ENCODE peak calls at places on chromosomes 12 and 14, in seven cellular contexts. One of them, this sample, is unnamed.

GRCh38 chr12:18951219-18951618 is 178.3 kb upstream of the PLEKHA5 start:
- DNase-seq in foreskin fibroblast: no peak
- DNase-seq in cardiac muscle cell: no peak
- DNase-seq in uterus: no peak
- DNase-seq in heart right ventricle: no peak
- DNase-seq in SK-N-SH: no peak
- DNase-seq in endothelial cell of umbilical vein: no peak
- DNase-seq in this sample: no peak

GRCh38 chr14:61701946-61702345 is 6.6 kb downstream of the HIF1A start:
- DNase-seq in foreskin fibroblast: no peak
- DNase-seq in cardiac muscle cell: peak; percentile 63
- DNase-seq in uterus: no peak
- DNase-seq in heart right ventricle: no peak
- DNase-seq in SK-N-SH: no peak
- DNase-seq in endothelial cell of umbilical vein: no peak
- DNase-seq in this sample: no peak

GRCh38 chr14:68623828-68624227 is 169.0 kb downstream of the ZFP36L1 start:
- DNase-seq in foreskin fibroblast: no peak
- DNase-seq in cardiac muscle cell: no peak
- DNase-seq in uterus: no peak
- DNase-seq in heart right ventricle: no peak
- DNase-seq in SK-N-SH: no peak
- DNase-seq in endothelial cell of umbilical vein: no peak
- DNase-seq in this sample: no peak

GRCh38 chr12:19783547-19784444 is 344.5 kb downstream of the AEBP2 start:
- DNase-seq in foreskin fibroblast: no peak
- DNase-seq in cardiac muscle cell: no peak
- DNase-seq in uterus: no peak
- DNase-seq in heart right ventricle: peak; percentile 12
- DNase-seq in SK-N-SH: no peak
- DNase-seq in endothelial cell of umbilical vein: no peak
- DNase-seq in this sample: no peak

GRCh38 chr12:49349266-49349665 is 2.6 kb downstream of the DNAJC22 start:
- DNase-seq in foreskin fibroblast: no peak
- DNase-seq in cardiac muscle cell: no peak
- DNase-seq in uterus: no peak
- DNase-seq in heart right ventricle: no peak
- DNase-seq in SK-N-SH: no peak
- DNase-seq in endothelial cell of umbilical vein: no peak
- DNase-seq in this sample: no peak

GRCh38 chr14:54396183-54396492 is 669 bp upstream of the CDKN3 start:
- DNase-seq in foreskin fibroblast: no peak
- DNase-seq in cardiac muscle cell: no peak
- DNase-seq in uterus: no peak
- DNase-seq in heart right ventricle: no peak
- DNase-seq in SK-N-SH: no peak
- DNase-seq in endothelial cell of umbilical vein: no peak
- DNase-seq in this sample: no peak

GRCh38 chr12:26870491-26871419 is 37.8 kb upstream of the ITPR2 start:
- DNase-seq in foreskin fibroblast: peak; percentile 67
- DNase-seq in cardiac muscle cell: peak; percentile 92
- DNase-seq in uterus: no peak
- DNase-seq in heart right ventricle: peak; percentile 49
- DNase-seq in SK-N-SH: peak; percentile 53
- DNase-seq in endothelial cell of umbilical vein: peak; percentile 96
- DNase-seq in this sample: no peak

GRCh38 chr12:120137833-120138232 is 21.3 kb upstream of the RAB35 start:
- DNase-seq in foreskin fibroblast: no peak
- DNase-seq in cardiac muscle cell: no peak
- DNase-seq in uterus: no peak
- DNase-seq in heart right ventricle: no peak
- DNase-seq in SK-N-SH: no peak
- DNase-seq in endothelial cell of umbilical vein: no peak
- DNase-seq in this sample: no peak

GRCh38 chr14:59356783-59357182 is 108.4 kb downstream of the GPR135 start:
- DNase-seq in foreskin fibroblast: no peak
- DNase-seq in cardiac muscle cell: no peak
- DNase-seq in uterus: no peak
- DNase-seq in heart right ventricle: no peak
- DNase-seq in SK-N-SH: no peak
- DNase-seq in endothelial cell of umbilical vein: no peak
- DNase-seq in this sample: no peak

GRCh38 chr12:82314406-82314892 is 43.7 kb downstream of the CCDC59 start:
- DNase-seq in foreskin fibroblast: no peak
- DNase-seq in cardiac muscle cell: no peak
- DNase-seq in uterus: no peak
- DNase-seq in heart right ventricle: no peak
- DNase-seq in SK-N-SH: no peak
- DNase-seq in endothelial cell of umbilical vein: no peak
- DNase-seq in this sample: no peak

GRCh38 chr12:4908694-4909396 is 860 bp upstream of the KCNA1 start:
- DNase-seq in foreskin fibroblast: peak; percentile 11
- DNase-seq in cardiac muscle cell: no peak
- DNase-seq in uterus: no peak
- DNase-seq in heart right ventricle: no peak
- DNase-seq in SK-N-SH: peak; percentile 12
- DNase-seq in endothelial cell of umbilical vein: no peak
- DNase-seq in this sample: no peak

DNA sequence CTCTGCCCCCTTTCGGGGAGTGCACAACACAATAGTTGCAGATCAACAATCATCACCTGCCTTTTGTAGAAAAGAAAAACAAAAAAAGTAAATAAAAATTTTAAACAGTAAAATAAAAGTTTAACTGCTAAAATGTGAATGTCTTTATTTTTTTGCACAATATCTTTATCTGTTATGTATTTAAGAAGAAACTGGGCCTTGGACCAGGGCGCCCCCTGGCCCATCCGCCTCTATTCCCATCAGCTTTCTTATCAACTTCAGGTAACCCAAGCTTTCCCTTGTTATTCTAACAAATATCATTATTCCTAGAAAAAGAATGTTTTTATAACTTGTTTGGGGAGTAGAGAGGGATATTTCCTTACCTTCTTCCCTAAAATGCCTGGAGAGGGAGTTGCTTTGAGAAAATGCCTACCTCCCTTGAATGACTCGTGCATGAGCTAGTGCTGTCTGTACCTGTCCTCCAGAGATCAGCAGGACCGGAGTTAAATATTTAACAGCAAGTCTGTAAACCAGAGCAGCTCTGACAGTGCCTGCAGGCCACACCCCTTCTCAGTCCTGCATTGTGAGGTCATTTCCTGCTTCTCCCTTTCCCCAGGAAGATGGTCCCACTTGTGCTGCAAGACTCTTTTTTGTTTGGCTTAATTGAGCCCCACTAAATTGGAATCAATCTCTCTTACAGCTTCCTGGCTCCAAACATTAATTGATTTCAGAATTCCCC is 192.8 kb upstream of the RGS6 start:
- DNase-seq in foreskin fibroblast: peak; percentile 38
- DNase-seq in cardiac muscle cell: peak; percentile 28
- DNase-seq in uterus: no peak
- DNase-seq in heart right ventricle: no peak
- DNase-seq in SK-N-SH: peak; percentile 53
- DNase-seq in endothelial cell of umbilical vein: peak; percentile 17
- DNase-seq in this sample: no peak
- TF ChIP-seq CTCF in foreskin fibroblast: no peak
- TF ChIP-seq CTCF in cardiac muscle cell: no peak
- TF ChIP-seq CTCF in uterus: no peak
- TF ChIP-seq CTCF in heart right ventricle: no peak
- TF ChIP-seq CTCF in SK-N-SH: peak; percentile 21
- TF ChIP-seq CTCF in endothelial cell of umbilical vein: no peak
- TF ChIP-seq CTCF in this sample: peak; percentile 67

DNA sequence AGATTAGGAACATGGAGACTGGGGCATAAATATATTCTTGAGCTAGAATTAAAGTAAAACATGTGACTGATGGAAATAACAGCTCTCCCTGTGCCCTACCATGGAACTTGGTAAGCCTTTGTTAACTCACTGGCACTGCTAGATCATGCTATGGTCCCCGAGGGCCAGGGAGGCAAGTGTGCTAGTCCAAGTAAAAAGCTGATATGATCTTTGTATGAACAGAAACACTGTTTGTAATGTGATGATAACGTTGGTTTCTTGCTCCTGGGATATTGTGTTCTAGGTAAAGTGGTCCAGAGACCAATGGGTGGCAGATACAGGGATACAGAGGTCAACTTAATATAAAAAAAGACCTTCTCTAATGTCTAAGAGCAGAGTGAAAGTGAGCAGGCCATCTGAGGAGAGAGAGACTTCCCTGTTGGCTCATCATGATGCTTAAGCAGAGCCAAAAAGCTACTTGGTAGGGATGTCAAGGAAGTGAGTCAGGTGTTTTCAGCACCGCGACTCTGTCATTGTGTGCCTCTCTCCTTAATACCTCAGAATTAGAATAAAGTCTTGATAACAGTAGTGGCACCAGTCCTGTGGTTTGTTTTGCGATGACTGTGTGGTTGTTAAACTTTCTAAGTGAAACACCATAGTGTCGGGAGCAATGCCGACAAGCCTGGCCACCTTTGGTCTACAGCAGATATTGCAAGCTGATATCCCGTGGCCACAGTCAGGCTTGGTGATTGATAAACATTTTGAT is 27.7 kb downstream of the BICD1 start:
- DNase-seq in foreskin fibroblast: peak; percentile 74
- DNase-seq in cardiac muscle cell: peak; percentile 43
- DNase-seq in uterus: no peak
- DNase-seq in heart right ventricle: no peak
- DNase-seq in SK-N-SH: peak; percentile 47
- DNase-seq in endothelial cell of umbilical vein: peak; percentile 49
- DNase-seq in this sample: no peak
- TF ChIP-seq CTCF in foreskin fibroblast: no peak
- TF ChIP-seq CTCF in cardiac muscle cell: no peak
- TF ChIP-seq CTCF in uterus: no peak
- TF ChIP-seq CTCF in heart right ventricle: no peak
- TF ChIP-seq CTCF in SK-N-SH: no peak
- TF ChIP-seq CTCF in endothelial cell of umbilical vein: no peak
- TF ChIP-seq CTCF in this sample: no peak

GRCh38 chr12:53052419-53053222 is 2.8 kb downstream of the TNS2 start:
- DNase-seq in foreskin fibroblast: peak; percentile 93
- DNase-seq in cardiac muscle cell: peak; percentile 92
- DNase-seq in uterus: peak; percentile 92
- DNase-seq in heart right ventricle: peak; percentile 93
- DNase-seq in SK-N-SH: no peak
- DNase-seq in endothelial cell of umbilical vein: peak; percentile 75
- DNase-seq in this sample: no peak

GRCh38 chr12:53050426-53051057 is 677 bp downstream of the TNS2 start:
- DNase-seq in foreskin fibroblast: no peak
- DNase-seq in cardiac muscle cell: no peak
- DNase-seq in uterus: no peak
- DNase-seq in heart right ventricle: no peak
- DNase-seq in SK-N-SH: no peak
- DNase-seq in endothelial cell of umbilical vein: peak; percentile 28
- DNase-seq in this sample: peak; percentile 19

GRCh38 chr12:53051881-53052412 is 2.1 kb downstream of the TNS2 start:
- DNase-seq in foreskin fibroblast: no peak
- DNase-seq in cardiac muscle cell: peak; percentile 4
- DNase-seq in uterus: peak; percentile 29
- DNase-seq in heart right ventricle: no peak
- DNase-seq in SK-N-SH: no peak
- DNase-seq in endothelial cell of umbilical vein: no peak
- DNase-seq in this sample: peak; percentile 76

GRCh38 chr12:53049582-53050318 is at the start of gene TNS2:
- DNase-seq in foreskin fibroblast: peak; percentile 89
- DNase-seq in cardiac muscle cell: peak; percentile 86
- DNase-seq in uterus: peak; percentile 81
- DNase-seq in heart right ventricle: peak; percentile 84
- DNase-seq in SK-N-SH: peak; percentile 72
- DNase-seq in endothelial cell of umbilical vein: peak; percentile 81
- DNase-seq in this sample: peak; percentile 92

GRCh38 chr12:53051058-53051880 is 1.4 kb downstream of the TNS2 start:
- DNase-seq in foreskin fibroblast: peak; percentile 90
- DNase-seq in cardiac muscle cell: peak; percentile 77
- DNase-seq in uterus: peak; percentile 78
- DNase-seq in heart right ventricle: peak; percentile 73
- DNase-seq in SK-N-SH: no peak
- DNase-seq in endothelial cell of umbilical vein: peak; percentile 80
- DNase-seq in this sample: peak; percentile 92
- TF ChIP-seq CTCF in foreskin fibroblast: no peak
- TF ChIP-seq CTCF in cardiac muscle cell: peak; percentile 13
- TF ChIP-seq CTCF in uterus: peak; percentile 62
- TF ChIP-seq CTCF in heart right ventricle: peak; percentile 18
- TF ChIP-seq CTCF in SK-N-SH: no peak
- TF ChIP-seq CTCF in endothelial cell of umbilical vein: peak; percentile 35
- TF ChIP-seq CTCF in this sample: peak; percentile 54

GRCh38 chr14:88470542-88471440 is 84.0 kb downstream of the PTPN21 start:
- DNase-seq in foreskin fibroblast: peak; percentile 72
- DNase-seq in cardiac muscle cell: peak; percentile 9
- DNase-seq in uterus: no peak
- DNase-seq in heart right ventricle: no peak
- DNase-seq in SK-N-SH: no peak
- DNase-seq in endothelial cell of umbilical vein: no peak
- DNase-seq in this sample: no peak
- TF ChIP-seq CTCF in foreskin fibroblast: no peak
- TF ChIP-seq CTCF in cardiac muscle cell: no peak
- TF ChIP-seq CTCF in uterus: no peak
- TF ChIP-seq CTCF in heart right ventricle: no peak
- TF ChIP-seq CTCF in SK-N-SH: no peak
- TF ChIP-seq CTCF in endothelial cell of umbilical vein: no peak
- TF ChIP-seq CTCF in this sample: no peak

DNA sequence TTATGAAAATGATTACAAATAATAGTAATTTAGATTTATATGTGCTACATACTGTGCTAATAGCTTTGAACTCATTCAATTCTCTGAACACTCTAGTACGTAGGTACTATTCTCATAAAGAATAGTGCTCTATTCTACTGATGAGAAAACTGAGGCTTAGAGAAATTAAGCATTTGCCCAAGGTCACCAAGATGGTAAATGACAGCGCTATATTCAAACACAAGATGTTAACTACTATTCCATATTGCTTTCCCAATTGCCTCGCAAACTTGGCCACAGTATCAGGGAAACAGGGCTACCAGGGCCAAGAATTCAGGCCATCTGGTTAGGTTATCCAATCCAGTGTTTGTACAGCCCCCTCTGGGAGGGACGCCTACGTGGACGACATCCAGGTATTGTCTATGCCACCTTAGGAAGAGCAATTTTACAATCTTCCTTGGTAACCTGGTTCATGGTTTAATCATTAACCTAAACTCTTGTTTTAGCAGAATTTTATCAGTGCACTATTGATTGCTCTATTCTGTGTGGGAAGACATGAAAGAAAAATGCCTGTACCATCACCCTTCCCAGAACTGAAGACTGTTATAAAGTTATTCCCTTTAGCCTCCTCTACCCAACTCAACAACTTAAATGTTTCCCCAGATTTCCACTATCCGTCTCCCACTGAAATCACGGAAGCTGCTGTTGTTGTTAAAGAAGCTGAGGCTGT is 183.1 kb upstream of the GZMB start:
- DNase-seq in foreskin fibroblast: no peak
- DNase-seq in cardiac muscle cell: no peak
- DNase-seq in uterus: no peak
- DNase-seq in heart right ventricle: no peak
- DNase-seq in SK-N-SH: no peak
- DNase-seq in endothelial cell of umbilical vein: no peak
- DNase-seq in this sample: no peak
- TF ChIP-seq CTCF in foreskin fibroblast: no peak
- TF ChIP-seq CTCF in cardiac muscle cell: no peak
- TF ChIP-seq CTCF in uterus: no peak
- TF ChIP-seq CTCF in heart right ventricle: no peak
- TF ChIP-seq CTCF in SK-N-SH: no peak
- TF ChIP-seq CTCF in endothelial cell of umbilical vein: no peak
- TF ChIP-seq CTCF in this sample: no peak